ENCODE peak calls at places on chromosomes 3 and 15, in ten cellular contexts. Y is fibroblast of the conjunctiva; C is mucosa of gallbladder; U is NCI-H524; J is non-pigmented ciliary epithelial cell; E is pulmonary artery endothelial cell; H is effector CD4-positive, alpha-beta T cell; A is activated T-cell treated with anti-CD3 and anti-CD28 coated beads, Interleukin-2, amount 50 U/mL, for 4 hours; O is HEK293T; X is GM03348. I is an unnamed sample.

GRCh38 chr3:31543375-31543774 is 10.7 kb downstream of the STT3B start:
- DNase-seq in Y (no peak), C (no peak), U (no peak), J (no peak), E (no peak), H (no peak), A (no peak), O (no peak), X (peak; percentile 16), I (no peak)

GRCh38 chr15:74624020-74624602 is 8.5 kb downstream of the CLK3 start:
- DNase-seq in Y (no peak), C (no peak), U (no peak), J (no peak), E (no peak), H (no peak), A (no peak), O (no peak), X (no peak), I (no peak)

GRCh38 chr3:12468757-12469156 is 15.5 kb upstream of the TSEN2 start:
- DNase-seq in Y (no peak), C (no peak), U (no peak), J (no peak), E (no peak), H (no peak), A (no peak), O (no peak), X (no peak), I (no peak)

GRCh38 chr15:61335998-61336648 is 107.0 kb upstream of the RORA start:
- DNase-seq in Y (no peak), C (peak; percentile 18), U (no peak), J (no peak), E (no peak), H (no peak), A (no peak), O (no peak), X (no peak), I (no peak)

GRCh38 chr3:68893600-68894239 is 38.6 kb downstream of the TAFA4 start:
- DNase-seq in Y (peak; percentile 18), C (no peak), U (peak; percentile 86), J (no peak), E (no peak), H (no peak), A (no peak), O (peak; percentile 11), X (peak; percentile 38), I (no peak)

GRCh38 chr3:165502707-165503106 is 306.5 kb upstream of the SLITRK3 start:
- DNase-seq in Y (no peak), C (no peak), U (peak; percentile 65), J (no peak), E (no peak), H (no peak), A (no peak), O (no peak), X (no peak), I (no peak)

GRCh38 chr15:25715536-25716413 is 147.4 kb downstream of the ATP10A start:
- DNase-seq in Y (no peak), C (no peak), U (peak; percentile 93), J (no peak), E (no peak), H (no peak), A (no peak), O (no peak), X (no peak), I (no peak)

GRCh38 chr15:38010390-38010789 is 76.0 kb downstream of the TMCO5A start:
- DNase-seq in Y (no peak), C (no peak), U (no peak), J (no peak), E (no peak), H (no peak), A (no peak), O (no peak), X (no peak), I (no peak)

GRCh38 chr3:57082481-57082880 is 22.0 kb downstream of the SPATA12 start:
- DNase-seq in Y (no peak), C (no peak), U (no peak), J (no peak), E (no peak), H (no peak), A (no peak), O (no peak), X (no peak), I (no peak)

GRCh38 chr3:131174752-131175151 is 148.1 kb downstream of the NEK11 start:
- DNase-seq in Y (no peak), C (no peak), U (peak; percentile 49), J (no peak), E (no peak), H (no peak), A (no peak), O (no peak), X (no peak), I (no peak)

GRCh38 chr15:63250312-63250965 is 27.0 kb upstream of the APH1B start:
- DNase-seq in Y (peak; percentile 65), C (no peak), U (no peak), J (peak; percentile 94), E (no peak), H (no peak), A (no peak), O (no peak), X (peak; percentile 85), I (no peak)

GRCh38 chr3:157067114-157067513 is 92.8 kb downstream of the CCNL1 start:
- DNase-seq in Y (no peak), C (no peak), U (no peak), J (no peak), E (no peak), H (no peak), A (no peak), O (no peak), X (no peak), I (peak; percentile 21)

GRCh38 chr15:44782516-44782915 is 46.2 kb downstream of the TRIM69 start:
- DNase-seq in Y (no peak), C (no peak), U (peak; percentile 100), J (no peak), E (no peak), H (no peak), A (no peak), O (no peak), X (no peak), I (no peak)

GRCh38 chr3:125401402-125401801 is 26.3 kb upstream of the ZNF148 start:
- DNase-seq in Y (no peak), C (no peak), U (no peak), J (no peak), E (no peak), H (no peak), A (no peak), O (no peak), X (peak; percentile 64), I (no peak)

GRCh38 chr3:29914861-29915524 is 634.1 kb downstream of the RBMS3 start:
- DNase-seq in Y (peak; percentile 70), C (no peak), U (no peak), J (no peak), E (no peak), H (no peak), A (no peak), O (no peak), X (peak; percentile 29), I (no peak)

GRCh38 chr3:197366301-197367044 is 68.1 kb upstream of the DLG1 start:
- DNase-seq in Y (no peak), C (no peak), U (no peak), J (no peak), E (no peak), H (no peak), A (no peak), O (no peak), X (peak; percentile 27), I (no peak)

GRCh38 chr3:122628567-122628966 is 51.1 kb downstream of the PARP15 start:
- DNase-seq in Y (no peak), C (no peak), U (no peak), J (no peak), E (no peak), H (no peak), A (no peak), O (no peak), X (peak; percentile 10), I (no peak)

GRCh38 chr3:146275476-146275875 is 24.6 kb upstream of the PLSCR4 start:
- DNase-seq in Y (no peak), C (no peak), U (no peak), J (no peak), E (no peak), H (no peak), A (no peak), O (no peak), X (no peak), I (no peak)

GRCh38 chr15:101159096-101159935 is 92.5 kb downstream of the CHSY1 start:
- DNase-seq in Y (no peak), C (no peak), U (no peak), J (no peak), E (no peak), H (no peak), A (no peak), O (no peak), X (no peak), I (no peak)

GRCh38 chr3:178512627-178513026 is 23.6 kb upstream of the KCNMB2 start:
- DNase-seq in Y (no peak), C (no peak), U (no peak), J (no peak), E (no peak), H (no peak), A (no peak), O (no peak), X (no peak), I (no peak)

GRCh38 chr3:42043116-42043796 is 47.9 kb upstream of the TRAK1 start:
- DNase-seq in Y (no peak), C (no peak), U (peak; percentile 63), J (no peak), E (peak; percentile 98), H (no peak), A (no peak), O (peak; percentile 55), X (peak; percentile 53), I (no peak)

GRCh38 chr15:78828930-78829329 is 17.7 kb upstream of the ADAMTS7 start:
- DNase-seq in Y (no peak), C (peak; percentile 57), U (no peak), J (no peak), E (no peak), H (no peak), A (no peak), O (no peak), X (no peak), I (no peak)

GRCh38 chr3:53975382-53975781 is 83.7 kb upstream of the SELENOK start:
- DNase-seq in Y (no peak), C (no peak), U (no peak), J (no peak), E (no peak), H (no peak), A (no peak), O (no peak), X (no peak), I (no peak)

GRCh38 chr3:42419565-42419964 is 9.2 kb upstream of the LYZL4 start:
- DNase-seq in Y (no peak), C (no peak), U (peak; percentile 6), J (no peak), E (no peak), H (no peak), A (no peak), O (no peak), X (no peak), I (no peak)

GRCh38 chr3:134696155-134696554 is 45.3 kb upstream of the KY start:
- DNase-seq in Y (no peak), C (no peak), U (no peak), J (no peak), E (no peak), H (no peak), A (no peak), O (no peak), X (no peak), I (no peak)